ENCODE peak calls at places on chromosomes 7 and 10, in nine cellular contexts. G, K, H, A, L, I, X, Y and W are unnamed samples.

GRCh38 chr7:16422100-16422430 is 727 bp upstream of the CRPPA start:
- DNase-seq in A (no peak), Y (no peak), X (no peak), K (no peak), G (no peak), L (no peak), H (no peak), I (no peak), W (no peak)

GRCh38 chr10:14153570-14154055 is 177.1 kb downstream of the FRMD4A start:
- DNase-seq in I (no peak), H (peak; percentile 19), X (peak; percentile 27), Y (no peak), A (no peak), K (no peak), L (no peak), G (no peak), W (peak; percentile 60)

GRCh38 chr10:103510046-103510685 is 16.7 kb downstream of the NEURL1 start:
- DNase-seq in X (no peak), G (no peak), I (no peak), K (no peak), A (no peak), Y (no peak), H (no peak), L (no peak), W (no peak)

GRCh38 chr7:27176962-27177794 is 3.1 kb upstream of the HOXA10 start:
- DNase-seq in I (no peak), L (peak; percentile 57), X (no peak), H (no peak), A (no peak), Y (peak; percentile 43), K (peak; percentile 67), G (no peak), W (no peak)

GRCh38 chr10:100204370-100204769 is 18.5 kb upstream of the ERLIN1 start:
- DNase-seq in I (no peak), G (no peak), A (no peak), K (no peak), H (no peak), X (no peak), L (no peak), Y (no peak), W (no peak)

GRCh38 chr7:30471205-30471604 is 7.4 kb downstream of the NOD1 start:
- DNase-seq in L (no peak), H (no peak), I (peak; percentile 55), Y (no peak), G (no peak), X (no peak), A (no peak), K (no peak), W (no peak)

GRCh38 chr10:132064771-132065437 is 842 bp upstream of the JAKMIP3 start:
- DNase-seq in X (no peak), L (peak; percentile 44), K (no peak), G (no peak), H (no peak), Y (no peak), A (no peak), I (no peak), W (no peak)

GRCh38 chr10:90822508-90822907 is 35.3 kb downstream of the HTR7 start:
- DNase-seq in I (no peak), X (no peak), A (no peak), Y (no peak), G (no peak), H (no peak), L (no peak), K (no peak), W (no peak)

GRCh38 chr10:101235766-101236165 is 6.5 kb upstream of the LBX1 start:
- DNase-seq in Y (no peak), I (no peak), H (no peak), L (no peak), A (no peak), K (no peak), G (no peak), X (no peak), W (peak; percentile 27)

GRCh38 chr10:30036341-30036740 is 23.0 kb downstream of the JCAD start:
- DNase-seq in X (no peak), A (no peak), I (no peak), Y (no peak), L (no peak), G (no peak), H (no peak), K (no peak), W (no peak)

GRCh38 chr10:47303866-47304265 is 3.9 kb downstream of the GDF10 start:
- DNase-seq in K (no peak), X (no peak), G (no peak), H (no peak), A (no peak), I (no peak), Y (no peak), L (no peak), W (no peak)

GRCh38 chr7:150755473-150756099 is 18.4 kb downstream of the GIMAP5 start:
- DNase-seq in K (no peak), H (no peak), I (no peak), G (no peak), X (peak; percentile 49), A (no peak), Y (no peak), L (no peak), W (no peak)

GRCh38 chr7:103649052-103649451 is 203.0 kb upstream of the SLC26A5 start:
- DNase-seq in I (no peak), K (no peak), Y (no peak), A (no peak), H (no peak), L (no peak), G (no peak), X (no peak), W (no peak)
- H3K4me1 ChIP-seq in I (no peaks in the 10 kb centered on the region), K (no peaks in the 10 kb centered on the region), Y (no peaks in the 10 kb centered on the region), A (no peaks in the 10 kb centered on the region), H (no peaks in the 10 kb centered on the region), L (no peaks in the 10 kb centered on the region), G (peaks cover 7% of the 10 kb centered on the region), X (no peaks in the 10 kb centered on the region), W (no peaks in the 10 kb centered on the region)

GRCh38 chr10:77798940-77799339 is 127.6 kb downstream of the DLG5 start:
- DNase-seq in L (peak; percentile 5), Y (peak; percentile 1), K (no peak), G (no peak), I (no peak), A (no peak), H (no peak), X (no peak), W (no peak)

GRCh38 chr10:77800320-77800719 is 126.2 kb downstream of the DLG5 start:
- DNase-seq in K (peak; percentile 42), A (no peak), H (no peak), I (no peak), G (no peak), X (no peak), Y (peak; percentile 16), L (peak; percentile 55), W (no peak)

GRCh38 chr10:77800738-77801266 is 125.8 kb downstream of the DLG5 start:
- DNase-seq in I (no peak), G (no peak), X (no peak), A (no peak), K (peak; percentile 34), Y (peak; percentile 20), L (peak; percentile 32), H (no peak), W (no peak)

GRCh38 chr10:77801474-77802238 is 124.9 kb downstream of the DLG5 start:
- DNase-seq in Y (no peak), G (no peak), H (no peak), K (no peak), L (peak; percentile 52), X (no peak), I (no peak), A (no peak), W (no peak)

DNA sequence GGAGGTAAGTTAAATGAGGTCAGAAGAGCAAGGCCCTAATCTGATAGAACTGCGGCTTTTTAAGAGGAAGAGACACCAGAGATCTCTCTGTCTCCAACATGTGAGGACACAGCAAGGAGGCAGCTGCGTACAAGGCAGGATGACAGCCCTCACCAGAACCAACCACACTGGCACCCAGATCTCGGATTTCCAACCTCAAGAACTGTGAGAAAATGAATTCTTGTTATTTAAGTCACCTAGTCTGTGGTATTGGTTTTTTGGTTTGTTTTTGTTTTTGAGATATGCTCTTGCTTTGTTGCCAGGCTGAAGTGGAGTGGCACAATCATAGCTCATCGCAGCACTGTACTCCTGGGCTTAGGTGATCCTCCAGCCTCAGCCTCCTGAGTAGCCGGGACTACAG is 127.2 kb downstream of the DLG5 start:
- DNase-seq in Y (peak; percentile 6), I (no peak), K (peak; percentile 15), H (no peak), L (peak; percentile 45), G (no peak), A (no peak), X (no peak), W (no peak)
- H3K4me1 ChIP-seq in Y (no peaks in the 10 kb centered on the region), I (no peaks in the 10 kb centered on the region), K (no peaks in the 10 kb centered on the region), H (no peaks in the 10 kb centered on the region), L (no peaks in the 10 kb centered on the region), G (no peaks in the 10 kb centered on the region), A (no peaks in the 10 kb centered on the region), X (no peaks in the 10 kb centered on the region), W (no peaks in the 10 kb centered on the region)

DNA sequence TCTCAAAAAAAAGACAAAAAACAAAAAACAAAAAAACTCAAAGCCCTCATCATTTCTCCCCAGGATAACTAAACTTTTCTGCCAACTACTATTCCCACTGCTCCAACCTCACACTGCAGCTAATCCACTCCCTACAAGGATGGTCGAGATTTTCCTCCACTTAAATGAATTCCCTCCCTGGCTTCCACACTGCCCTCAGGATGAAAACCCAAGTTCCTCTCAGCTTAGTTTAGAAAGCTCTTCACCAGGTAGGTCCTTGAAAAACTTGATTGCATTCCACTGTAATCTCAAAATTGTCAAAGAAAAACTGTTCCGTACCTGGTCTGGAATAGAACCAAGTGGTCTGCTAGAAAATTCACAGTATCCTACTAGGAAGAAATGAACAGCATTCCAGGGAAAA is 294.3 kb upstream of the KLF14 start:
- DNase-seq in L (no peak), X (no peak), I (no peak), Y (no peak), G (no peak), A (no peak), H (no peak), K (no peak), W (no peak)
- H3K4me1 ChIP-seq in L (peaks cover 5% of the 10 kb centered on the region), X (peaks cover 45% of the 10 kb centered on the region), I (peaks cover 15% of the 10 kb centered on the region), Y (peaks cover 14% of the 10 kb centered on the region), G (no peaks in the 10 kb centered on the region), A (no peaks in the 10 kb centered on the region), H (peaks cover 49% of the 10 kb centered on the region), K (peaks cover 43% of the 10 kb centered on the region), W (peaks cover 73% of the 10 kb centered on the region)

GRCh38 chr7:137967143-137968018 is 34.5 kb downstream of the CREB3L2 start:
- DNase-seq in A (no peak), L (no peak), X (no peak), K (no peak), Y (no peak), H (peak; percentile 27), I (no peak), G (peak; percentile 84), W (no peak)

GRCh38 chr7:137968890-137969289 is 33.0 kb downstream of the CREB3L2 start:
- DNase-seq in X (no peak), I (no peak), H (no peak), Y (no peak), L (no peak), G (no peak), A (no peak), K (peak; percentile 82), W (no peak)

GRCh38 chr7:137964824-137965545 is 36.9 kb downstream of the CREB3L2 start:
- DNase-seq in H (no peak), G (no peak), L (no peak), K (no peak), X (no peak), A (no peak), I (no peak), Y (no peak), W (no peak)

GRCh38 chr7:137966636-137967142 is 35.2 kb downstream of the CREB3L2 start:
- DNase-seq in L (no peak), X (no peak), G (no peak), H (no peak), I (no peak), K (no peak), A (no peak), Y (no peak), W (no peak)

GRCh38 chr7:137965942-137966624 is 35.8 kb downstream of the CREB3L2 start:
- DNase-seq in X (no peak), H (no peak), I (no peak), G (no peak), Y (no peak), A (no peak), L (no peak), K (no peak), W (no peak)
- H3K4me1 ChIP-seq in X (peaks cover 51% of the 10 kb centered on the region), H (peaks cover 42% of the 10 kb centered on the region), I (peaks cover 7% of the 10 kb centered on the region), G (peaks cover 98% of the 10 kb centered on the region), Y (peaks cover 14% of the 10 kb centered on the region), A (no peaks in the 10 kb centered on the region), L (peaks cover 4% of the 10 kb centered on the region), K (peaks cover 74% of the 10 kb centered on the region), W (peaks cover 10% of the 10 kb centered on the region)